ENCODE peak calls at places on chromosomes 7 and 10, in four cellular contexts. N is CD4-positive, alpha-beta T cell; B is A549; V is transverse colon. H is an unnamed sample.

GRCh38 chr10:100802196-100802595 is 56.8 kb downstream of the PAX2 start:
- DNase-seq in N (no peak), B (no peak), V (no peak), H (no peak)

GRCh38 chr10:27568196-27569175 is 64.4 kb downstream of the RAB18 start:
- DNase-seq in N (no peak), B (no peak), V (no peak), H (no peak)

GRCh38 chr10:13528138-13528874 is 508 bp downstream of the BEND7 start:
- DNase-seq in N (no peak), B (no peak), V (peak), H (no peak)

GRCh38 chr7:131326576-131326975 is 1.1 kb upstream of the MKLN1 start:
- DNase-seq in N (no peak), B (peak), V (no peak), H (no peak)

GRCh38 chr10:86652361-86653202 is 1.8 kb upstream of the OPN4 start:
- DNase-seq in N (no peak), B (no peak), V (peak), H (no peak)

GRCh38 chr7:158825628-158826289 is 3.5 kb downstream of the ESYT2 start:
- DNase-seq in N (no peak), B (no peak), V (no peak), H (no peak)

GRCh38 chr7:71753959-71754652 is 622.2 kb downstream of the GALNT17 start:
- DNase-seq in N (no peak), B (no peak), V (no peak), H (no peak)

GRCh38 chr7:148556892-148557291 is 33.7 kb upstream of the C7orf33 start:
- DNase-seq in N (no peak), B (no peak), V (no peak), H (no peak)

GRCh38 chr10:96708456-96708855 is 11.9 kb downstream of the PIK3AP1 start:
- DNase-seq in N (no peak), B (no peak), V (no peak), H (no peak)

GRCh38 chr7:95478139-95479037 is 7.4 kb upstream of the ASB4 start:
- DNase-seq in N (no peak), B (peak), V (peak), H (no peak)

GRCh38 chr10:124339119-124339807 is 79.5 kb downstream of the OAT start:
- DNase-seq in N (no peak), B (no peak), V (no peak), H (no peak)

GRCh38 chr10:79192677-79193003 is 123.9 kb downstream of the ZMIZ1 start:
- DNase-seq in N (no peak), B (no peak), V (no peak), H (no peak)

GRCh38 chr10:7589748-7590147 is 77.0 kb downstream of the ITIH5 start:
- DNase-seq in N (no peak), B (no peak), V (no peak), H (no peak)

GRCh38 chr7:130118294-130118693 is 48.0 kb downstream of the KLHDC10 start:
- DNase-seq in N (no peak), B (no peak), V (no peak), H (no peak)

GRCh38 chr10:86368987-86369386 is 2.4 kb upstream of the GRID1 start:
- DNase-seq in N (no peak), B (no peak), V (no peak), H (no peak)

GRCh38 chr7:81929386-81929785 is 159.5 kb upstream of the HGF start:
- DNase-seq in N (no peak), B (no peak), V (no peak), H (no peak)

GRCh38 chr10:29663718-29664117 is 28.9 kb upstream of the SVIL start:
- DNase-seq in N (no peak), B (no peak), V (no peak), H (no peak)

GRCh38 chr7:54426406-54426805 is 115.8 kb upstream of the VSTM2A start:
- DNase-seq in N (no peak), B (no peak), V (no peak), H (no peak)
- TF ChIP-seq CTCF in N (no peak), B (no peak), V (no peak), H (no peak)

DNA sequence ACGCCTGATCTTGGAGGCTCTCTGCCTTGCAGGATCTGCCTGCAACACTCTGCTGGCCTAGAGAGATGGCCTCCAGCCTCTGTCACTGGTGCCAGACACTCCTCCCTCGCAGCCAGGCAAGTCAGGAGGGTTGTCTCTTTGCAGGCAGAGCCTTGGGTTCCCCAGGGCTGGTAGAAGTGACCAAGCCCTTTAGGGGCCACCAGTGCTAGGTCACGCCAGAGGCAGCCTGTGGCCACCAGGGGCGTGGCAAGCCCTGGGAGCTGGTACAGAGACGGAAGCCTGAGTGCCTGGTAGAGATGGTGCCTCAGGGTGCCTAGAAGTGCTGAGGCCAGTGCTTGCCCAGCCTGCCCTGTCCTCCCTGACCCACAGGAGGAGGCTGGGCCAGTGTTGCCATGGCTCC is 9.1 kb downstream of the ADCYAP1R1 start:
- DNase-seq in N (no peak), B (peak), V (no peak), H (no peak)
- TF ChIP-seq CTCF in N (no peak), B (no peak), V (no peak), H (no peak)

DNA sequence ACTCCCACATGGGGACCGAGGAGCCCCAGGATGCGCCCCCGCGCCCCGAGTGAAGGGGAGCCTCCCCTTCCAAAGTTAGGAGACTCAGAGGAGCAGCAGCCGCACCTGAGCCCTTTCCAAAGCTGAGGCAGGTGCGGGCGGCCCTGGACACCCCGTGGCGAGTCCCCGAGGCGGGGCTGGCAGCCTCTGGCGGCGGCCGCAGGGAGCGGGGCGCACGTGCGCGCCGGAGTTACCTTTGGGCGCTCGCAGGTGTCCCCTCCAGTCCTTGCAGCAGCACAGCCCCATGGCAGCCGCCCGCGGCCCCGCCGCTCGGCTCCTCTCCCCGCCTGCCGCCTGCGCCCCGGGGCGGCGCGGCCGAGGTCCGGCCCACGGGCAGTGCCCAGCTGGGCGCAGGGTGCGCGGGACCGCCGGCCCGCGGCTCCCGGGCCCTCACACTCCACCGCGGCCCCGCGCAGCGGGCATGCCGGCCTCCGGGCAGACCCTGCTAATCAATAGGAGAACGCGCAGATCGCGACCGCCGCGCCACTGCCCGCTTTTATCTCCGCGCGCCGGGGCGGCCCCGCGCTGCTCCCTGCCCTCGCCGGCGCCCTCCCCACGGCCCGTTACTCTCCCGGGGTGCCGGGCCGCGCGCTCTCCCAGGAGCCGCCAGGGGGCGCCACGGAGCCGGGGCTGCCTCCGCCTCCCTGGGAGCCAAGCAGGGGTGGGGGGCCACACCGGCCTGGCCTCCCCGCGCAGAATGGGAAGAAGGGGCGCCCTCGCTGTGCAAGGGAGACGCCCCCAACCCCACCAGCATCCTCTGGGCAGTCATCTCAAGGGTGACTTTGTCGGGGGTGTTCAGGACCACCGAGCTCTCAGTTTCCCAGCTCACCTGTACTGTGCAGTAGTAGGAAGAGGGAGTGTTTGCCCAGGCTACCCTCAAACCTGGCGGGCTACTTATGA is 80.8 kb downstream of the ARHGAP22 start:
- DNase-seq in N (no peak), B (peak), V (no peak), H (peak)
- TF ChIP-seq CTCF in N (no peak), B (peak), V (no peak), H (peak)

GRCh38 chr7:1812693-1813393 is 142.8 kb downstream of the ELFN1 start:
- DNase-seq in N (no peak), B (no peak), V (no peak), H (no peak)
- TF ChIP-seq CTCF in N (no peak), B (no peak), V (no peak), H (no peak)

GRCh38 chr7:75638607-75639070 is 100.1 kb downstream of the HIP1 start:
- DNase-seq in N (no peak), B (no peak), V (peak), H (peak)
- TF ChIP-seq CTCF in N (no peak), B (no peak), V (no peak), H (no peak)

GRCh38 chr10:35232509-35232908 is 103.8 kb upstream of the CCNY start:
- DNase-seq in N (no peak), B (no peak), V (no peak), H (no peak)

GRCh38 chr10:35234073-35234472 is 102.2 kb upstream of the CCNY start:
- DNase-seq in N (no peak), B (no peak), V (no peak), H (no peak)

GRCh38 chr10:35237766-35238512 is 98.4 kb upstream of the CCNY start:
- DNase-seq in N (no peak), B (no peak), V (no peak), H (no peak)

GRCh38 chr10:35231646-35232045 is 104.7 kb upstream of the CCNY start:
- DNase-seq in N (no peak), B (no peak), V (no peak), H (no peak)

GRCh38 chr10:35236739-35237138 is 99.6 kb upstream of the CCNY start:
- DNase-seq in N (no peak), B (peak), V (no peak), H (no peak)
- TF ChIP-seq CTCF in N (no peak), B (peak), V (no peak), H (no peak)

GRCh38 chr7:142855401-142855743 is 496 bp downstream of the EPHB6 start:
- DNase-seq in N (no peak), B (no peak), V (no peak), H (no peak)
- TF ChIP-seq CTCF in N (no peak), B (no peak), V (no peak), H (no peak)

DNA sequence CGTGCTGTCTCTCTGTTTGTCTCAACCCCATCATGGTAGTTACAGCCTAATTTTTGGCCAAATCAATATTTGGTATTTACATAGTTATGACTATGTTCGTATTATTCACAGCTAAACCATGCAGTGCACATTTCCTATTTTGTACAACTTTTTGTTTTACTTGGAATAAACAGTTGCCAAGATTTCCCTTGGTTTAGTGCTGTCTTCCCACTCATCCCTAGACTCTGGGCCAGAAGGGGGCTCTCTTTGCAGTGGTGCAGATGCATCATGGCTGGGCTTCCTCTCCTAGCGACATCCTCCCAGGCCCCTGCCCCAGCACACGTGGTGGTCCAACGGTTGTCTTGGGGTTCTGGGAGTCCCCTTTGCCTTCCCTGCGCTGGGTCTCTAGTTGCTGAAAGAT is 151.6 kb downstream of the PTPN20 start:
- DNase-seq in N (no peak), B (no peak), V (no peak), H (no peak)
- TF ChIP-seq CTCF in N (no peak), B (no peak), V (no peak), H (no peak)

GRCh38 chr10:132360766-132361447 is 28.9 kb downstream of the LRRC27 start:
- DNase-seq in N (no peak), B (peak), V (no peak), H (no peak)
- TF ChIP-seq CTCF in N (peak), B (peak), V (peak), H (peak)

DNA sequence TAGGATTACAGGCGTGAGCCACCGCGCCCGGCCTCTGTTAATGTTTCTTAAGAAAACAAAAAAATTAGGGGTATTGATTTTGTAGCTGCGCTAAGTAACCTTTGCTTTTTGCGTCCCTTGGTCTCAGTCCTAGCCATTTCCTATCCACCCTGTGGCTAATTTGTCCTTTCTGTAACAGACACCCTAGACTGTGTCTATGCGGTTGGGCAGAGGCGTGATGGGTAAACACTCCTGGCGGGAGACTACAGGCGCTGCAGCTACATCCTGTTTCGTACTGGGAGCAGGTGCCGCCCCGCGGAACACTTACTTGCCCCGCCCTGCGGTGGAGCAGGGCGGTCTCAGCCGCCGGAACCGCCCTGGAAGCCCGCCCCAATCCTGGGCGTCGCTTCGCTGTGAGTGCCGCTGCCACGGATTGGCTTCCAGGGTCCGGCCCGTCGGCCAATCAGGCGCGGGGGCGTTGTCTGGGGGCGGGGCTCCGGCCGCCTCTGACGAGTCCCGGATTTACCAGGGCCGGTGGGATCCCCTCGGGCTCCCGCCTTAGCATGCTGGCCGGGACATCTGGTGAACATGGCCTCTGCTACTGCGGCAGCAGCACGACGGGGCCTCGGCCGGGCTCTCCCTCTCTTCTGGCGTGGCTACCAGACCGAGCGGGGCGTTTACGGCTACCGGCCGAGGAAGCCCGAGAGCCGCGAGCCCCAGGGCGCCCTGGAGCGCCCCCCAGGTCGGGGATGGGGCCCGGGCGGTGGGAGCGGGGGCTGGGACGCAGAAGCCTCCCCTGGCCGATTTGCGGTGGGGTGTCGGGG is at the start of gene DHTKD1:
- DNase-seq in N (peak), B (peak), V (peak), H (peak)
- TF ChIP-seq CTCF in N (peak), B (peak), V (peak), H (peak)